ENCODE peak calls at places on chromosomes 3 and 15, in five cellular contexts. Y, F, K, B and M are unnamed samples.
A peak's percentile ranks its signal among the peaks of the same experiment; 100 is the strongest.

GRCh38 chr3:45572755-45573154 is 21.8 kb upstream of the LIMD1 start:
- DNase-seq in F (no peak), Y (no peak), B (no peak), K (no peak), M (no peak)

GRCh38 chr3:30292192-30292893 is 314.1 kb upstream of the TGFBR2 start:
- DNase-seq in K (no peak), F (no peak), Y (no peak), B (peak; percentile 82), M (no peak)

GRCh38 chr15:67105065-67105951 is 39.9 kb downstream of the SMAD3 start:
- DNase-seq in K (peak; percentile 61), Y (no peak), F (no peak), B (peak; percentile 99), M (peak; percentile 98)

GRCh38 chr3:189267981-189268613 is 96.3 kb downstream of the TPRG1 start:
- DNase-seq in F (no peak), K (no peak), B (peak; percentile 38), Y (no peak), M (peak; percentile 21)

GRCh38 chr3:56801151-56801596 is 575 bp downstream of the ARHGEF3 start:
- DNase-seq in F (no peak), B (no peak), Y (no peak), K (no peak), M (no peak)

GRCh38 chr15:67109141-67110034 is 44.0 kb downstream of the SMAD3 start:
- DNase-seq in B (peak; percentile 99), F (peak; percentile 71), K (peak; percentile 73), Y (peak; percentile 84), M (peak; percentile 98)

GRCh38 chr3:54034971-54035370 is 87.4 kb upstream of the CACNA2D3 start:
- DNase-seq in Y (no peak), K (no peak), F (no peak), B (peak; percentile 12), M (no peak)

GRCh38 chr3:107404727-107405519 is 27.7 kb downstream of the CCDC54 start:
- DNase-seq in Y (no peak), K (no peak), F (no peak), B (peak; percentile 86), M (peak; percentile 63)

GRCh38 chr3:49501258-49501609 is 31.2 kb downstream of the DAG1 start:
- DNase-seq in F (no peak), Y (no peak), K (no peak), B (no peak), M (no peak)

GRCh38 chr15:86837631-86838030 is 758.0 kb downstream of the AGBL1 start:
- DNase-seq in F (no peak), K (no peak), B (peak; percentile 71), Y (no peak), M (no peak)

GRCh38 chr3:101495552-101495951 is 17.5 kb downstream of the SENP7 start:
- DNase-seq in F (no peak), K (no peak), B (no peak), Y (no peak), M (no peak)

GRCh38 chr15:49145651-49146609 is 9.5 kb downstream of the COPS2 start:
- DNase-seq in K (no peak), B (peak; percentile 63), F (no peak), Y (no peak), M (peak; percentile 55)

GRCh38 chr3:4906107-4906621 is 73.1 kb upstream of the BHLHE40 start:
- DNase-seq in F (no peak), B (peak; percentile 86), Y (no peak), K (no peak), M (peak; percentile 51)

GRCh38 chr3:99645277-99646106 is 7.1 kb downstream of the COL8A1 start:
- DNase-seq in F (no peak), K (no peak), Y (no peak), B (peak; percentile 81), M (peak; percentile 47)

GRCh38 chr3:58391156-58391865 is 42.3 kb downstream of the PDHB start:
- DNase-seq in K (no peak), B (peak; percentile 56), Y (no peak), F (no peak), M (no peak)

GRCh38 chr3:70532806-70533205 is 220.4 kb upstream of the MDFIC2 start:
- DNase-seq in B (no peak), K (no peak), F (no peak), Y (no peak), M (no peak)

GRCh38 chr3:176930942-176931341 is 266.3 kb downstream of the TBL1XR1 start:
- DNase-seq in F (no peak), B (no peak), Y (no peak), K (no peak), M (no peak)

GRCh38 chr15:26628879-26629529 is 143.9 kb downstream of the GABRB3 start:
- DNase-seq in Y (peak; percentile 71), F (peak; percentile 68), B (peak; percentile 57), K (peak; percentile 73), M (peak; percentile 84)
- TF ChIP-seq CTCF in Y (no peak), F (no peak), B (no peak), K (no peak), M (no peak)

GRCh38 chr15:52139599-52140462 is 27.3 kb upstream of the BCL2L10 start:
- DNase-seq in B (peak; percentile 55), K (peak; percentile 72), F (peak; percentile 66), Y (peak; percentile 74), M (peak; percentile 51)
- TF ChIP-seq CTCF in B (peak; percentile 85), K (peak; percentile 83), F (peak; percentile 80), Y (peak; percentile 59), M (peak; percentile 98)

GRCh38 chr15:73715417-73715816 is 31.2 kb downstream of the CD276 start:
- DNase-seq in B (no peak), Y (no peak), F (peak; percentile 53), K (no peak), M (no peak)
- TF ChIP-seq CTCF in B (no peak), Y (no peak), F (no peak), K (no peak), M (no peak)

DNA sequence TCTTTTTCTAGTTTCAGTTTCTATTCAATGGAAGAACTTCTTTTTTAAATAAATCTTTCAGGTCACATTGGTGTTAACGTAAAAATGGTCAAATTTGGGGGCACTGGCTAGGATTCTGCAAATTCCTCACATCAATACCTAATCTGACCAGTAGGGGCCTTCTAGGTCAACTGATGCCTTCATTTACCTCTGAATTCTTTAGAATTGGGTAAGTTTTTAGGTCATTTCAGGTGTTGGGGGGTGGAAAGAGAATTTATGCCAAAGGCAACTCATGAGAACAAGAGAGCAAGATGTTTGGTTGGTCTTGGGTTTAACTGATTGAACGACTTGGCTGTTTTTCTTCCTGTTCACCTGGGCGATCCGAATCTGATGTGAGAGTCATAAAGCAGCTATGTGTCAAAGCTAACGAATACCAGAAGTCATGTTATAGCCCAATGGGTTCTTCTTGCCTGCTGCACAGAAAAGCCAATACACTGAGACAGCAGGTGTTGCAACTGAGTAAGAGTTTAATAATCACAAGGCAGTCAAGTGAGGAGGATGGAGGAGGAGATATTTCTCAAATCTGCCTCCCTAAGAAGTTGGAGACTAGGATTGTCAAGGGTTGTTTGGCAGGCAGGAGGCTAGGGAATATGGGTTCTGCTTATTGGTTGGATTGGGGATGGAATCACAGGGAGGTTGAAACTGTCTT is 15.3 kb downstream of the LRRC49 start:
- DNase-seq in Y (no peak), K (no peak), F (no peak), B (no peak), M (no peak)
- TF ChIP-seq CTCF in Y (no peak), K (no peak), F (no peak), B (no peak), M (peak; percentile 65)

GRCh38 chr3:167032267-167032876 is 347.7 kb downstream of the ZBBX start:
- DNase-seq in Y (no peak), K (no peak), F (no peak), B (peak; percentile 61), M (peak; percentile 3)
- TF ChIP-seq CTCF in Y (no peak), K (no peak), F (peak; percentile 42), B (no peak), M (peak; percentile 52)